ENCODE peak calls at places on chromosomes 6 and 20, in five cellular contexts. E is Panc1, W is heart left ventricle, O is breast epithelium, L is astrocyte. X is an unnamed sample.

GRCh38 chr20:41133709-41134361 is 3.5 kb upstream of the PLCG1 start:
- DNase-seq in E (no peak), L (no peak), O (peak; percentile 54), W (no peak), X (no peak)

GRCh38 chr20:40583195-40583594 is 105.8 kb downstream of the MAFB start:
- DNase-seq in E (no peak), O (no peak), L (no peak), W (no peak), X (peak; percentile 70)

GRCh38 chr6:133632206-133632605 is 256.7 kb upstream of the TCF21 start:
- DNase-seq in W (no peak), L (peak; percentile 32), O (no peak), E (no peak), X (no peak)

GRCh38 chr6:73652637-73653570 is 888 bp downstream of the SLC17A5 start:
- DNase-seq in E (peak; percentile 75), L (peak; percentile 24), W (peak; percentile 75), O (peak; percentile 53), X (peak; percentile 69)

GRCh38 chr6:119428647-119429046 is 79.1 kb upstream of the MAN1A1 start:
- DNase-seq in O (no peak), L (peak; percentile 30), W (no peak), E (no peak), X (no peak)

GRCh38 chr20:54650201-54650722 is 174.9 kb downstream of the DOK5 start:
- DNase-seq in W (no peak), E (no peak), O (no peak), L (peak; percentile 30), X (no peak)

GRCh38 chr6:3377536-3378397 is 79.1 kb downstream of the SLC22A23 start:
- DNase-seq in O (peak; percentile 86), E (no peak), W (no peak), L (peak; percentile 26), X (peak; percentile 55)

GRCh38 chr6:147707524-147707923 is 199.0 kb downstream of the SAMD5 start:
- DNase-seq in W (no peak), E (no peak), L (no peak), O (no peak), X (no peak)

GRCh38 chr6:157060440-157060949 is 262.8 kb downstream of the TMEM242 start:
- DNase-seq in O (no peak), L (peak; percentile 53), W (no peak), E (no peak), X (no peak)

GRCh38 chr6:39330476-39330875 is 8.0 kb upstream of the KCNK16 start:
- DNase-seq in W (peak; percentile 57), O (peak; percentile 56), L (no peak), E (no peak), X (no peak)

GRCh38 chr6:44192428-44193041 is 24.2 kb upstream of the MYMX start:
- DNase-seq in E (no peak), L (no peak), W (no peak), O (no peak), X (no peak)

GRCh38 chr20:4951299-4951698 is 50.0 kb downstream of the SLC23A2 start:
- DNase-seq in L (peak; percentile 89), E (no peak), W (no peak), O (no peak), X (no peak)

GRCh38 chr20:11195169-11195568 is 521.4 kb upstream of the JAG1 start:
- DNase-seq in L (no peak), W (peak; percentile 62), E (no peak), O (no peak), X (no peak)

GRCh38 chr6:43968110-43968965 is 158.9 kb downstream of the MRPL14 start:
- DNase-seq in E (no peak), O (peak; percentile 12), W (no peak), L (no peak), X (no peak)

GRCh38 chr6:54802775-54803631 is 43.6 kb upstream of the FAM83B start:
- DNase-seq in E (no peak), W (no peak), O (no peak), L (peak; percentile 61), X (no peak)

GRCh38 chr6:158978752-158979151 is 21.2 kb downstream of the RSPH3 start:
- DNase-seq in O (no peak), L (peak; percentile 46), E (no peak), W (no peak), X (no peak)

GRCh38 chr6:358432-358831 is 33.1 kb upstream of the IRF4 start:
- DNase-seq in O (no peak), E (no peak), L (no peak), W (peak; percentile 61), X (peak; percentile 52)

GRCh38 chr20:44495257-44495656 is 19.6 kb downstream of the TTPAL start:
- DNase-seq in O (no peak), W (no peak), L (peak; percentile 72), E (no peak), X (no peak)

GRCh38 chr6:75546401-75546800 is 52.8 kb upstream of the FILIP1 start:
- DNase-seq in W (no peak), E (no peak), L (peak; percentile 7), O (no peak), X (no peak)

GRCh38 chr6:90290991-90291390 is 5.7 kb downstream of the BACH2 start:
- DNase-seq in L (peak; percentile 86), O (no peak), E (no peak), W (no peak), X (no peak)

GRCh38 chr20:33522256-33522820 is 32.4 kb downstream of the CBFA2T2 start:
- DNase-seq in L (peak; percentile 2), O (no peak), E (no peak), W (no peak), X (no peak)

GRCh38 chr6:108914235-108915022 is 66.2 kb downstream of the ARMC2 start:
- DNase-seq in O (no peak), L (no peak), W (no peak), E (no peak), X (no peak)

GRCh38 chr6:118651282-118652050 is at the start of gene CEP85L:
- DNase-seq in O (peak; percentile 77), L (peak; percentile 74), W (peak; percentile 96), E (peak; percentile 38), X (peak; percentile 95)

GRCh38 chr6:84062519-84063154 is 29.1 kb downstream of the MRAP2 start:
- DNase-seq in W (no peak), L (no peak), O (no peak), E (no peak), X (no peak)

GRCh38 chr20:61765081-61765870 is 300.4 kb downstream of the TAF4 start:
- DNase-seq in O (no peak), E (no peak), W (no peak), L (no peak), X (no peak)

GRCh38 chr6:6908116-6908515 is 199.6 kb upstream of the RREB1 start:
- DNase-seq in L (no peak), E (no peak), O (no peak), W (no peak), X (no peak)

GRCh38 chr6:122495612-122496011 is 24.0 kb upstream of the SERINC1 start:
- DNase-seq in L (no peak), E (no peak), W (no peak), O (no peak), X (no peak)

GRCh38 chr20:51647674-51648570 is 105.4 kb upstream of the NFATC2 start:
- DNase-seq in L (no peak), W (no peak), O (no peak), E (no peak), X (no peak)

GRCh38 chr6:82145926-82146452 is 101.6 kb downstream of the IBTK start:
- DNase-seq in O (no peak), W (no peak), L (no peak), E (no peak), X (no peak)

GRCh38 chr6:29524982-29525639 is 34.4 kb downstream of the UBD start:
- DNase-seq in L (no peak), O (no peak), E (no peak), W (no peak), X (no peak)

GRCh38 chr6:20334334-20334733 is 67.3 kb upstream of the E2F3 start:
- DNase-seq in E (no peak), O (no peak), W (no peak), L (no peak), X (no peak)

GRCh38 chr6:15798856-15799255 is 136.0 kb upstream of the DTNBP1 start:
- DNase-seq in L (no peak), E (no peak), O (no peak), W (no peak), X (no peak)

DNA sequence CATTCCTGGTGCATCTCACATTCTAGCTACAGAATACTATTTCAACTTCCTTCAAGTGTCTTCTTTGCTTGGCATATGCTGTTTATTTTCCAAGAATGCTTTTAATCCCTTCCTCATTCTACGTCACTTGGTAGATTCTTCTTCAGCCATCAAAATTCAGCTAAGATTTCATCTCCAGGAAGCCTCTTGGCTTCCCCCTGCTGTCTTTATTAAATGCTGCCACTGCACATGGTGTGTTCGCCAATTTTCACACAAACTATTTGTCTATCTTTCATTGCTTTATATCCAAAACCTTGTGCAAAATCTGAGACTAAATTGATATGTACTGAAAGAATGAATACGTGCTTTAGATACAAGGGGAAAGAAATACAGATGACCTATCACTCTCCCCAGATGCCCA is 253.0 kb downstream of the RFPL4B start:
- DNase-seq in W (no peak), L (no peak), O (no peak), E (no peak), X (no peak)
- TF ChIP-seq CTCF in W (no peak), L (no peak), O (no peak), E (peak; percentile 19), X (no peak)

DNA sequence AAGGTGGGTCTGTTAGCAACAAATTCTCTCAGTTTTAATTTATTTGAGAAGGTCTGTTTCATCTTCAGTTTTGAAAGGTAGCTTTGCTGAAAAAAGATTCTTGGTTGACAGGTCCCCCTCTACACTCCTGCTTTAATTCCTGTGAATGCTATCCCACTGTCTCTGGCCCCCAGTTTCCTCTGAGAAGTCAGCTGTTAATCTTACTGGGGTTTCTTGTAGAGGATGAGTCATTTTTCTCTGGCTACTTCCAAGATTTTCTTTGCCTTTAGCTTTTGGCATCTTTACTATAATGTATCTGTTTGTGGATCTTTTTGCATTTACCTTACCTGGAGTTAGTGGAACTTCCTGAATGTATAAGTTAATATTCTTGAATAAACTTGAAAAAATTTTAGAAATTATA is 122.7 kb downstream of the MMS22L start:
- DNase-seq in L (peak; percentile 3), E (no peak), O (no peak), W (no peak), X (no peak)
- H3K27ac ChIP-seq in L (no peak overlapping the region), E (no peak overlapping the region), O (no peak overlapping the region), W (no peak overlapping the region), X (no peak overlapping the region)

DNA sequence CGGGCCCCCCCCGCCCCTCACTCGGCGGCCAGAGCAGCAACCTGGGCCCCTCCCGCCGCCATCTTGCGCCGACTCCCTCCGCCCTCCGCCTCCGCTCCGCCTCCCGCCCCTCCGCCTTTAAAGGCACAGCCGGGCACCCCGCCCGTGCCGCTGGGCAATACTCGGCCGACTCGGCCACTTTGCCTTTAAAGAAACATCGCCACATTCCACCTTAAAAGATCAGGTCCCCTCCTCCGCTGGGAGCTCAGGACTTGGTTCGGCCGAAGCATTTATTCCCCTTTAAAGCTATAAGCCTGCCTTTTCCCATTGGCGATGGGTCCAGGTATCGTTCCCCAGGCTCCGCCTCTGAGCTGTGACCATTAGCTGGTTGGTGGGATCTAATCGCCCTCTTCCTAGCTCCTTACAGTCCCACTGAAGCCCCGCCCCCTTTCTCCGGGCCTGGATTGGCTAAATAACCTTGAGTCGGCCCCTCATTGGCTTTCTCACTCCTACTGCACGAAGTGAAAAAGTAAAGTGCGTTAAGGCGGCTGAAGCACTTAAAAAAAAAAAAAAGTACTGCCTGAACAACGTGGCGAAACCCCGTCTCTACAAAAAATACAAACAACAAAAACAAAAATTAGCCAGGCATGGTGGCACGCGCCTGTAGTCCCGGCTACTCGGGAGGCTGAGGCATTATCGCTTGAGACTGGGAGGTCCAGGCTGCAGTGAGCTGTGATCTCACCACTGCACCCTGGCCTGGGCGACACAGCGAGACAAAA is at the start of gene ZBTB22:
- DNase-seq in W (peak; percentile 98), O (peak; percentile 99), L (peak; percentile 98), E (peak; percentile 94), X (peak; percentile 100)
- H3K4me1 ChIP-seq in W (peaks cover 3% of the 10 kb centered on the region), O (no peaks in the 10 kb centered on the region), L (peaks cover 58% of the 10 kb centered on the region), E (peaks cover 55% of the 10 kb centered on the region), X (peaks cover 68% of the 10 kb centered on the region)

GRCh38 chr20:9408422-9409300 is 105.7 kb upstream of the LAMP5 start:
- DNase-seq in O (no peak), L (peak; percentile 94), E (no peak), W (no peak), X (no peak)
- TF ChIP-seq CTCF in O (no peak), L (no peak), E (peak; percentile 51), W (no peak), X (no peak)